ENCODE peak calls at places on chromosomes 4 and X, in four cellular contexts. One of them, this sample, is unnamed.

GRCh38 chrX:2503591-2504500 is 3.1 kb upstream of the DHRSX start:
- DNase-seq in BE2C: no peak
- DNase-seq in cardiac fibroblast: no peak
- DNase-seq in cardiac muscle cell: no peak
- DNase-seq in this sample: no peak

GRCh38 chr4:83207497-83208105 is 77.0 kb downstream of the COQ2 start:
- DNase-seq in cardiac fibroblast: peak; percentile 47
- DNase-seq in cardiac muscle cell: no peak
- DNase-seq in BE2C: no peak
- DNase-seq in this sample: no peak

GRCh38 chrX:94576367-94577004 is 902.5 kb downstream of the FAM133A start:
- DNase-seq in BE2C: no peak
- DNase-seq in cardiac fibroblast: no peak
- DNase-seq in cardiac muscle cell: no peak
- DNase-seq in this sample: no peak

GRCh38 chr4:153950100-153950979 is 161.5 kb upstream of the SFRP2 start:
- DNase-seq in cardiac fibroblast: no peak
- DNase-seq in BE2C: no peak
- DNase-seq in cardiac muscle cell: no peak
- DNase-seq in this sample: no peak

GRCh38 chrX:107448625-107449468 is 605 bp upstream of the FRMPD3 start:
- DNase-seq in cardiac fibroblast: no peak
- DNase-seq in BE2C: no peak
- DNase-seq in cardiac muscle cell: peak; percentile 64
- DNase-seq in this sample: no peak

GRCh38 chr4:3408793-3409330 is 32.9 kb upstream of the HGFAC start:
- DNase-seq in cardiac fibroblast: no peak
- DNase-seq in cardiac muscle cell: no peak
- DNase-seq in BE2C: peak; percentile 13
- DNase-seq in this sample: no peak

GRCh38 chrX:52359614-52360232 is 9.1 kb upstream of the XAGE2 start:
- DNase-seq in cardiac fibroblast: peak; percentile 57
- DNase-seq in cardiac muscle cell: no peak
- DNase-seq in BE2C: no peak
- DNase-seq in this sample: no peak

GRCh38 chr4:10002278-10002677 is 19.0 kb downstream of the SLC2A9 start:
- DNase-seq in cardiac muscle cell: no peak
- DNase-seq in cardiac fibroblast: no peak
- DNase-seq in BE2C: no peak
- DNase-seq in this sample: no peak

DNA sequence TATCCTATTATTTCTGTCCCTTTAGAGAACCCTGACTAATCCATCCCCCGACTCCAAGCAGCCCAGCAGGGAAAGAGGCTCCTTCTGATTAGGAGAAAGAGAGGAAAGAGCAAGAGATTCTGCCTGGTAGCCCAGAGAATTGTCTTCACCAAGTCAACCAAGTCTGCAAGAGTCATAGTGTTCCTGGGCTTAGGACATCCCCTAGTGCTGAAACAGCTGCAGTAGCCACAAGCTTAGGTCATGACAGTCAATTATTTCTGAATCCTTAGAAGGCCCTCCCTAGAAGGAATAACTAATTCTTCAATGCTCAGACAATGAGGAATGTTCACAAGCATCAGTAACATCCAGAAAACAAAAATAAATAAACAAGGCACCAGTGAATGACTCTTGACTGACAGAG is 480.3 kb upstream of the GRIA3 start:
- DNase-seq in BE2C: no peak
- DNase-seq in cardiac fibroblast: peak; percentile 25
- DNase-seq in cardiac muscle cell: no peak
- DNase-seq in this sample: no peak
- TF ChIP-seq CTCF in BE2C: no peak
- TF ChIP-seq CTCF in cardiac fibroblast: peak; percentile 10
- TF ChIP-seq CTCF in cardiac muscle cell: no peak
- TF ChIP-seq CTCF in this sample: no peak

DNA sequence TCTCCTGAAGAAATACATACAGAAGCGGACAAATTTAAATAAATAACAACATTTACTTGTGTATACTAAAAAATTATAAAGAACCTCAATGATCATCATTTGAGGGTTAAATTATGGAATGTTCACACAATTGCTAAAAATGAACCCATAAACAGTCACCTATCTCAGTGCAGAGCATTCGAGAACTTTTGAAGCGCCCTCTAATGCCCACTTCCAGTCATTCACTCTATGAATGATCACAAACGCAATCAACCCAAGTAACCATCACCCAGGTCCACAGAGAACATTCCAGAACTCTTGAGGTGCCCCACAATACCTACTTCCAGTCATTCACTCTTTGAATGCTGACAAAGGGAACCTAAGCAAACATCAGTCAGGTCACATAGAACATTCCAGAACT is 103.5 kb upstream of the PLAC1 start:
- DNase-seq in cardiac fibroblast: peak; percentile 40
- DNase-seq in BE2C: no peak
- DNase-seq in cardiac muscle cell: peak; percentile 29
- DNase-seq in this sample: no peak
- TF ChIP-seq CTCF in cardiac fibroblast: peak; percentile 35
- TF ChIP-seq CTCF in BE2C: peak; percentile 59
- TF ChIP-seq CTCF in cardiac muscle cell: peak; percentile 49
- TF ChIP-seq CTCF in this sample: no peak

GRCh38 chr4:42397635-42398447 is 553 bp downstream of the SHISA3 start:
- DNase-seq in cardiac fibroblast: peak; percentile 55
- DNase-seq in BE2C: peak; percentile 74
- DNase-seq in cardiac muscle cell: peak; percentile 43
- DNase-seq in this sample: peak; percentile 46

GRCh38 chr4:42397256-42397634 is at the start of gene SHISA3:
- DNase-seq in cardiac fibroblast: peak; percentile 48
- DNase-seq in cardiac muscle cell: peak; percentile 50
- DNase-seq in BE2C: peak; percentile 60
- DNase-seq in this sample: peak; percentile 23

GRCh38 chr4:42399393-42399792 is 2.1 kb downstream of the SHISA3 start:
- DNase-seq in BE2C: no peak
- DNase-seq in cardiac fibroblast: no peak
- DNase-seq in cardiac muscle cell: no peak
- DNase-seq in this sample: no peak

GRCh38 chr4:42396361-42397255 is 680 bp upstream of the SHISA3 start:
- DNase-seq in cardiac fibroblast: peak; percentile 38
- DNase-seq in cardiac muscle cell: no peak
- DNase-seq in BE2C: no peak
- DNase-seq in this sample: no peak

DNA sequence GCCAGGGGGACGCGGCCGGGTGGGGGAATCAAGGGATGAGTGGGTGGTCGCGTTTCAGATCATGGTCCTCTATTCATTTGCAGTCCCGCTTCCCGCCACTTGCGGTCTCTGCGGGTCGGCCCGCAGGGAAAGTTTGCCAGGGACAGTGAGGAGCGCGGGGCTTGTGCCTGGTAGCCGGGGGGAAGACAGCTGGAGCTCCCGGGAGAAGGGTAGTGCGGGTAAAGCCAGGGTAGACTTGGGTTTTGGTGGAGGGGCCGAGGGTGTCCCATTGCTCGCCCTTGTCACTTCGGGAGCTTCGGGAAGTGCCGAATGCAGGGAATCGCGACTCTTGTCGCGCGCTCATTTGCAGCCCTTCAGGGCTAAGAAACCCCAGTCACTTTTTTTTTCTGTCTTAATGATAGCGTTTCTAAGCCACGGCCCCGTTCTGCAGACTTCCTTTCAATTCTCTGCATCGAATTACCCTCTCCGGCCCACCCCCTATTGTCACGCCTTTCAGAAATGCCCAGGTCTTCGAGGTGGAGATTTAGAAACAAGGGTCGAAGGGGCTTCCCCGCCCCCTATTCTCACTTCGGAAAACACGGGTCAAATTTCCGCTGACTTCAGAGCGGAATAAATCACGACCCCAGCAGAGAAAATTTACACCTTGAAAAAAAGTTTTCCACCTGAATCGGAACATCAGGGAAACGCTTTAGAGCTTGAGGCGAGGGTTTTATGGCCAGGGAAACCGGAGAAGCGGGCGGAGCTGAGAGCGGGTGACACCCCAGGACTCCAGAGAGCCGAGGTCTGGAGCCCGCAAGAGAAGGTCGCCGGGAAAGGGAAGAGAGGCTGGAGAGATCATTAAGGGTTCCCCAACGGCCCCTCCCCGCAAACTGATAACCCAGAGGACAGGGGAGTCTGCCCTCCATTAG is 1.4 kb downstream of the SHISA3 start:
- DNase-seq in cardiac fibroblast: no peak
- DNase-seq in cardiac muscle cell: peak; percentile 49
- DNase-seq in BE2C: no peak
- DNase-seq in this sample: no peak
- TF ChIP-seq CTCF in cardiac fibroblast: peak; percentile 15
- TF ChIP-seq CTCF in cardiac muscle cell: no peak
- TF ChIP-seq CTCF in BE2C: peak; percentile 17
- TF ChIP-seq CTCF in this sample: no peak

DNA sequence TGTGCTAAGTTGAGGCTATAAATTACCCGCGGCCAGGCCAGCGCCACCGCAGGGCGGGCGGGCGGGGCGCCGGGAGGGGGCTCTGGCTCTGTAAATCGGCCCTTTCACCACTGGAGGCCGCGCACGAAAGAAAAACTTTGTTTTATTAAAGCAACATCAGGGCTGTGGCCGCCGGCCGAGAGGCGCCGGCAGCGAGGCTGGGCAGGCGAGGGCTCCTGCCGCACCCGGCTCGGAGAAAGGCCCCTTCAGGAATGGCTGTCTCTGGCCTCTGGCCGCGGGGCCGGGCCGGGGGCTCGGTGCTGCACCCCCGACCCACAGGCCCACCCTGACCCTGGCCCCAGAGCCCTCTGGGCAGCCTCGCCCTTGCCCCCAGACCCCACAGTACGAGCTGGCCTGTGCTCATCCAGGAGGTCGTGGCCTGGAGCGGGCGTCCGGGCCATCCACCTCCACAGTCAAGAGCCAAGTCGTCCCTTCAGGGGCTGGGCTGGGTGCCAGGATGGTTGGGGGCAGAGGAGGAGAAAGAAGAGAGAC is 29.5 kb upstream of the FGFR3 start:
- DNase-seq in cardiac muscle cell: no peak
- DNase-seq in cardiac fibroblast: peak; percentile 47
- DNase-seq in BE2C: no peak
- DNase-seq in this sample: no peak
- TF ChIP-seq CTCF in cardiac muscle cell: peak; percentile 26
- TF ChIP-seq CTCF in cardiac fibroblast: no peak
- TF ChIP-seq CTCF in BE2C: no peak
- TF ChIP-seq CTCF in this sample: no peak

This sample was measured in mesothelial cell of epicardium.